ENCODE peak calls at places on chromosome 9, in nine cellular contexts. One of them, this sample, is unnamed.

GRCh38 chr9:131270171-131271015 is 5.9 kb downstream of the FAM78A start:
- DNase-seq in NCI-H1092 treated with DMSO at 0.1 percent for 48 hours: no peak
- DNase-seq in effector CD4-positive, alpha-beta T cell: no peak
- DNase-seq in Kasumi-1: peak; percentile 98
- DNase-seq in stimulated activated CD8-positive, alpha-beta memory T cell treated with anti-CD3 and anti-CD28 coated beads, Interleukin-15, amount 100 ng/mL, for 1 hour: no peak
- DNase-seq in HT-29: no peak
- DNase-seq in bronchial epithelial cell: no peak
- DNase-seq in RPMI7951: no peak
- DNase-seq in stimulated activated CD4-positive, alpha-beta T cell treated with anti-CD3 and anti-CD28 coated beads, Interleukin-4, amount 100 ng/mL, for 4 hours: peak; percentile 43
- DNase-seq in this sample: no peak

GRCh38 chr9:115952667-115953316 is 200.8 kb upstream of the PAPPA start:
- DNase-seq in NCI-H1092 treated with DMSO at 0.1 percent for 48 hours: no peak
- DNase-seq in effector CD4-positive, alpha-beta T cell: no peak
- DNase-seq in Kasumi-1: no peak
- DNase-seq in stimulated activated CD8-positive, alpha-beta memory T cell treated with anti-CD3 and anti-CD28 coated beads, Interleukin-15, amount 100 ng/mL, for 1 hour: no peak
- DNase-seq in HT-29: no peak
- DNase-seq in bronchial epithelial cell: peak; percentile 64
- DNase-seq in RPMI7951: peak; percentile 67
- DNase-seq in stimulated activated CD4-positive, alpha-beta T cell treated with anti-CD3 and anti-CD28 coated beads, Interleukin-4, amount 100 ng/mL, for 4 hours: no peak
- DNase-seq in this sample: no peak

GRCh38 chr9:15927131-15927530 is 374.3 kb downstream of the CCDC171 start:
- DNase-seq in NCI-H1092 treated with DMSO at 0.1 percent for 48 hours: no peak
- DNase-seq in effector CD4-positive, alpha-beta T cell: no peak
- DNase-seq in Kasumi-1: no peak
- DNase-seq in stimulated activated CD8-positive, alpha-beta memory T cell treated with anti-CD3 and anti-CD28 coated beads, Interleukin-15, amount 100 ng/mL, for 1 hour: no peak
- DNase-seq in HT-29: no peak
- DNase-seq in bronchial epithelial cell: no peak
- DNase-seq in RPMI7951: no peak
- DNase-seq in stimulated activated CD4-positive, alpha-beta T cell treated with anti-CD3 and anti-CD28 coated beads, Interleukin-4, amount 100 ng/mL, for 4 hours: no peak
- DNase-seq in this sample: no peak

GRCh38 chr9:2016411-2017208 is 1.5 kb downstream of the SMARCA2 start:
- DNase-seq in NCI-H1092 treated with DMSO at 0.1 percent for 48 hours: no peak
- DNase-seq in effector CD4-positive, alpha-beta T cell: peak; percentile 51
- DNase-seq in Kasumi-1: peak; percentile 36
- DNase-seq in stimulated activated CD8-positive, alpha-beta memory T cell treated with anti-CD3 and anti-CD28 coated beads, Interleukin-15, amount 100 ng/mL, for 1 hour: peak; percentile 20
- DNase-seq in HT-29: peak; percentile 67
- DNase-seq in bronchial epithelial cell: peak; percentile 74
- DNase-seq in RPMI7951: peak; percentile 76
- DNase-seq in stimulated activated CD4-positive, alpha-beta T cell treated with anti-CD3 and anti-CD28 coated beads, Interleukin-4, amount 100 ng/mL, for 4 hours: peak; percentile 49
- DNase-seq in this sample: no peak

GRCh38 chr9:101409079-101409477 is 10.4 kb downstream of the ZNF189 start:
- DNase-seq in NCI-H1092 treated with DMSO at 0.1 percent for 48 hours: no peak
- DNase-seq in effector CD4-positive, alpha-beta T cell: no peak
- DNase-seq in Kasumi-1: no peak
- DNase-seq in stimulated activated CD8-positive, alpha-beta memory T cell treated with anti-CD3 and anti-CD28 coated beads, Interleukin-15, amount 100 ng/mL, for 1 hour: no peak
- DNase-seq in HT-29: no peak
- DNase-seq in bronchial epithelial cell: no peak
- DNase-seq in RPMI7951: no peak
- DNase-seq in stimulated activated CD4-positive, alpha-beta T cell treated with anti-CD3 and anti-CD28 coated beads, Interleukin-4, amount 100 ng/mL, for 4 hours: no peak
- DNase-seq in this sample: no peak

GRCh38 chr9:96025995-96026572 is 150.6 kb downstream of the ERCC6L2 start:
- DNase-seq in NCI-H1092 treated with DMSO at 0.1 percent for 48 hours: no peak
- DNase-seq in effector CD4-positive, alpha-beta T cell: no peak
- DNase-seq in Kasumi-1: no peak
- DNase-seq in stimulated activated CD8-positive, alpha-beta memory T cell treated with anti-CD3 and anti-CD28 coated beads, Interleukin-15, amount 100 ng/mL, for 1 hour: no peak
- DNase-seq in HT-29: no peak
- DNase-seq in bronchial epithelial cell: no peak
- DNase-seq in RPMI7951: no peak
- DNase-seq in stimulated activated CD4-positive, alpha-beta T cell treated with anti-CD3 and anti-CD28 coated beads, Interleukin-4, amount 100 ng/mL, for 4 hours: no peak
- DNase-seq in this sample: no peak

GRCh38 chr9:18441245-18441644 is 32.7 kb upstream of the ADAMTSL1 start:
- DNase-seq in NCI-H1092 treated with DMSO at 0.1 percent for 48 hours: no peak
- DNase-seq in effector CD4-positive, alpha-beta T cell: no peak
- DNase-seq in Kasumi-1: no peak
- DNase-seq in stimulated activated CD8-positive, alpha-beta memory T cell treated with anti-CD3 and anti-CD28 coated beads, Interleukin-15, amount 100 ng/mL, for 1 hour: no peak
- DNase-seq in HT-29: no peak
- DNase-seq in bronchial epithelial cell: peak; percentile 33
- DNase-seq in RPMI7951: no peak
- DNase-seq in stimulated activated CD4-positive, alpha-beta T cell treated with anti-CD3 and anti-CD28 coated beads, Interleukin-4, amount 100 ng/mL, for 4 hours: no peak
- DNase-seq in this sample: no peak

GRCh38 chr9:72292184-72292787 is 72.7 kb downstream of the ZFAND5 start:
- DNase-seq in NCI-H1092 treated with DMSO at 0.1 percent for 48 hours: peak; percentile 28
- DNase-seq in effector CD4-positive, alpha-beta T cell: no peak
- DNase-seq in Kasumi-1: peak; percentile 60
- DNase-seq in stimulated activated CD8-positive, alpha-beta memory T cell treated with anti-CD3 and anti-CD28 coated beads, Interleukin-15, amount 100 ng/mL, for 1 hour: no peak
- DNase-seq in HT-29: peak; percentile 77
- DNase-seq in bronchial epithelial cell: peak; percentile 79
- DNase-seq in RPMI7951: peak; percentile 41
- DNase-seq in stimulated activated CD4-positive, alpha-beta T cell treated with anti-CD3 and anti-CD28 coated beads, Interleukin-4, amount 100 ng/mL, for 4 hours: no peak
- DNase-seq in this sample: no peak

GRCh38 chr9:86714976-86715375 is 232.3 kb downstream of the GAS1 start:
- DNase-seq in NCI-H1092 treated with DMSO at 0.1 percent for 48 hours: no peak
- DNase-seq in effector CD4-positive, alpha-beta T cell: no peak
- DNase-seq in Kasumi-1: no peak
- DNase-seq in stimulated activated CD8-positive, alpha-beta memory T cell treated with anti-CD3 and anti-CD28 coated beads, Interleukin-15, amount 100 ng/mL, for 1 hour: no peak
- DNase-seq in HT-29: no peak
- DNase-seq in bronchial epithelial cell: no peak
- DNase-seq in RPMI7951: no peak
- DNase-seq in stimulated activated CD4-positive, alpha-beta T cell treated with anti-CD3 and anti-CD28 coated beads, Interleukin-4, amount 100 ng/mL, for 4 hours: no peak
- DNase-seq in this sample: no peak

GRCh38 chr9:87676976-87677775 is 48.7 kb upstream of the CTSL start:
- DNase-seq in NCI-H1092 treated with DMSO at 0.1 percent for 48 hours: no peak
- DNase-seq in effector CD4-positive, alpha-beta T cell: no peak
- DNase-seq in Kasumi-1: peak; percentile 95
- DNase-seq in stimulated activated CD8-positive, alpha-beta memory T cell treated with anti-CD3 and anti-CD28 coated beads, Interleukin-15, amount 100 ng/mL, for 1 hour: no peak
- DNase-seq in HT-29: peak; percentile 7
- DNase-seq in bronchial epithelial cell: no peak
- DNase-seq in RPMI7951: peak; percentile 3
- DNase-seq in stimulated activated CD4-positive, alpha-beta T cell treated with anti-CD3 and anti-CD28 coated beads, Interleukin-4, amount 100 ng/mL, for 4 hours: no peak
- DNase-seq in this sample: no peak

GRCh38 chr9:27626629-27627564 is 53.6 kb upstream of the C9orf72 start:
- DNase-seq in NCI-H1092 treated with DMSO at 0.1 percent for 48 hours: no peak
- DNase-seq in effector CD4-positive, alpha-beta T cell: no peak
- DNase-seq in Kasumi-1: no peak
- DNase-seq in stimulated activated CD8-positive, alpha-beta memory T cell treated with anti-CD3 and anti-CD28 coated beads, Interleukin-15, amount 100 ng/mL, for 1 hour: no peak
- DNase-seq in HT-29: no peak
- DNase-seq in bronchial epithelial cell: peak; percentile 73
- DNase-seq in RPMI7951: no peak
- DNase-seq in stimulated activated CD4-positive, alpha-beta T cell treated with anti-CD3 and anti-CD28 coated beads, Interleukin-4, amount 100 ng/mL, for 4 hours: no peak
- DNase-seq in this sample: no peak

GRCh38 chr9:128094166-128094949 is 26.3 kb downstream of the SLC25A25 start:
- DNase-seq in NCI-H1092 treated with DMSO at 0.1 percent for 48 hours: peak; percentile 81
- DNase-seq in effector CD4-positive, alpha-beta T cell: peak; percentile 60
- DNase-seq in Kasumi-1: peak; percentile 96
- DNase-seq in stimulated activated CD8-positive, alpha-beta memory T cell treated with anti-CD3 and anti-CD28 coated beads, Interleukin-15, amount 100 ng/mL, for 1 hour: peak; percentile 33
- DNase-seq in HT-29: peak; percentile 98
- DNase-seq in bronchial epithelial cell: peak; percentile 97
- DNase-seq in RPMI7951: peak; percentile 93
- DNase-seq in stimulated activated CD4-positive, alpha-beta T cell treated with anti-CD3 and anti-CD28 coated beads, Interleukin-4, amount 100 ng/mL, for 4 hours: peak; percentile 84
- DNase-seq in this sample: no peak

GRCh38 chr9:110007477-110008270 is 200.3 kb downstream of the C9orf152 start:
- DNase-seq in NCI-H1092 treated with DMSO at 0.1 percent for 48 hours: no peak
- DNase-seq in effector CD4-positive, alpha-beta T cell: no peak
- DNase-seq in Kasumi-1: no peak
- DNase-seq in stimulated activated CD8-positive, alpha-beta memory T cell treated with anti-CD3 and anti-CD28 coated beads, Interleukin-15, amount 100 ng/mL, for 1 hour: no peak
- DNase-seq in HT-29: no peak
- DNase-seq in bronchial epithelial cell: no peak
- DNase-seq in RPMI7951: no peak
- DNase-seq in stimulated activated CD4-positive, alpha-beta T cell treated with anti-CD3 and anti-CD28 coated beads, Interleukin-4, amount 100 ng/mL, for 4 hours: no peak
- DNase-seq in this sample: no peak

GRCh38 chr9:90799271-90799860 is 2.3 kb upstream of the SYK start:
- DNase-seq in NCI-H1092 treated with DMSO at 0.1 percent for 48 hours: no peak
- DNase-seq in effector CD4-positive, alpha-beta T cell: no peak
- DNase-seq in Kasumi-1: no peak
- DNase-seq in stimulated activated CD8-positive, alpha-beta memory T cell treated with anti-CD3 and anti-CD28 coated beads, Interleukin-15, amount 100 ng/mL, for 1 hour: no peak
- DNase-seq in HT-29: no peak
- DNase-seq in bronchial epithelial cell: no peak
- DNase-seq in RPMI7951: no peak
- DNase-seq in stimulated activated CD4-positive, alpha-beta T cell treated with anti-CD3 and anti-CD28 coated beads, Interleukin-4, amount 100 ng/mL, for 4 hours: no peak
- DNase-seq in this sample: no peak

GRCh38 chr9:134328841-134329575 is 2.8 kb downstream of the RXRA start:
- DNase-seq in NCI-H1092 treated with DMSO at 0.1 percent for 48 hours: no peak
- DNase-seq in effector CD4-positive, alpha-beta T cell: no peak
- DNase-seq in Kasumi-1: no peak
- DNase-seq in stimulated activated CD8-positive, alpha-beta memory T cell treated with anti-CD3 and anti-CD28 coated beads, Interleukin-15, amount 100 ng/mL, for 1 hour: no peak
- DNase-seq in HT-29: peak; percentile 59
- DNase-seq in bronchial epithelial cell: peak; percentile 39
- DNase-seq in RPMI7951: no peak
- DNase-seq in stimulated activated CD4-positive, alpha-beta T cell treated with anti-CD3 and anti-CD28 coated beads, Interleukin-4, amount 100 ng/mL, for 4 hours: no peak
- DNase-seq in this sample: no peak

GRCh38 chr9:95497772-95498171 is 19.0 kb downstream of the PTCH1 start:
- DNase-seq in NCI-H1092 treated with DMSO at 0.1 percent for 48 hours: no peak
- DNase-seq in effector CD4-positive, alpha-beta T cell: no peak
- DNase-seq in Kasumi-1: no peak
- DNase-seq in stimulated activated CD8-positive, alpha-beta memory T cell treated with anti-CD3 and anti-CD28 coated beads, Interleukin-15, amount 100 ng/mL, for 1 hour: no peak
- DNase-seq in HT-29: no peak
- DNase-seq in bronchial epithelial cell: no peak
- DNase-seq in RPMI7951: no peak
- DNase-seq in stimulated activated CD4-positive, alpha-beta T cell treated with anti-CD3 and anti-CD28 coated beads, Interleukin-4, amount 100 ng/mL, for 4 hours: no peak
- DNase-seq in this sample: no peak

GRCh38 chr9:136399176-136400037 is 563 bp downstream of the SNAPC4 start:
- DNase-seq in NCI-H1092 treated with DMSO at 0.1 percent for 48 hours: no peak
- DNase-seq in effector CD4-positive, alpha-beta T cell: no peak
- DNase-seq in Kasumi-1: no peak
- DNase-seq in stimulated activated CD8-positive, alpha-beta memory T cell treated with anti-CD3 and anti-CD28 coated beads, Interleukin-15, amount 100 ng/mL, for 1 hour: no peak
- DNase-seq in HT-29: peak; percentile 22
- DNase-seq in bronchial epithelial cell: peak; percentile 7
- DNase-seq in RPMI7951: no peak
- DNase-seq in stimulated activated CD4-positive, alpha-beta T cell treated with anti-CD3 and anti-CD28 coated beads, Interleukin-4, amount 100 ng/mL, for 4 hours: peak; percentile 56
- DNase-seq in this sample: peak; percentile 79

GRCh38 chr9:82412586-82412985 is 424.0 kb downstream of the SPATA31D1 start:
- DNase-seq in NCI-H1092 treated with DMSO at 0.1 percent for 48 hours: no peak
- DNase-seq in effector CD4-positive, alpha-beta T cell: no peak
- DNase-seq in Kasumi-1: no peak
- DNase-seq in stimulated activated CD8-positive, alpha-beta memory T cell treated with anti-CD3 and anti-CD28 coated beads, Interleukin-15, amount 100 ng/mL, for 1 hour: no peak
- DNase-seq in HT-29: no peak
- DNase-seq in bronchial epithelial cell: peak; percentile 84
- DNase-seq in RPMI7951: no peak
- DNase-seq in stimulated activated CD4-positive, alpha-beta T cell treated with anti-CD3 and anti-CD28 coated beads, Interleukin-4, amount 100 ng/mL, for 4 hours: no peak
- DNase-seq in this sample: no peak

GRCh38 chr9:114049453-114050225 is 28.5 kb downstream of the AMBP start:
- DNase-seq in NCI-H1092 treated with DMSO at 0.1 percent for 48 hours: no peak
- DNase-seq in effector CD4-positive, alpha-beta T cell: no peak
- DNase-seq in Kasumi-1: no peak
- DNase-seq in stimulated activated CD8-positive, alpha-beta memory T cell treated with anti-CD3 and anti-CD28 coated beads, Interleukin-15, amount 100 ng/mL, for 1 hour: no peak
- DNase-seq in HT-29: no peak
- DNase-seq in bronchial epithelial cell: no peak
- DNase-seq in RPMI7951: no peak
- DNase-seq in stimulated activated CD4-positive, alpha-beta T cell treated with anti-CD3 and anti-CD28 coated beads, Interleukin-4, amount 100 ng/mL, for 4 hours: no peak
- DNase-seq in this sample: no peak

GRCh38 chr9:106621299-106621920 is 241.6 kb upstream of the ZNF462 start:
- DNase-seq in NCI-H1092 treated with DMSO at 0.1 percent for 48 hours: peak; percentile 82
- DNase-seq in effector CD4-positive, alpha-beta T cell: no peak
- DNase-seq in Kasumi-1: no peak
- DNase-seq in stimulated activated CD8-positive, alpha-beta memory T cell treated with anti-CD3 and anti-CD28 coated beads, Interleukin-15, amount 100 ng/mL, for 1 hour: no peak
- DNase-seq in HT-29: no peak
- DNase-seq in bronchial epithelial cell: no peak
- DNase-seq in RPMI7951: peak; percentile 54
- DNase-seq in stimulated activated CD4-positive, alpha-beta T cell treated with anti-CD3 and anti-CD28 coated beads, Interleukin-4, amount 100 ng/mL, for 4 hours: no peak
- DNase-seq in this sample: no peak

This sample was measured in chondrocyte.